ENCODE peak calls at places on chromosomes 2 and 18, in eight cellular contexts. Y, F, R, Z, U, N, Q and G are unnamed samples.

GRCh38 chr2:107712857-107713256 is 113.8 kb upstream of the RGPD4 start:
- DNase-seq in Y (no peak), F (no peak), R (no peak), Z (no peak), U (no peak), N (no peak), Q (no peak), G (peak; percentile 1)

GRCh38 chr2:45945182-45945779 is 293.8 kb downstream of the PRKCE start:
- DNase-seq in Y (no peak), F (no peak), R (no peak), Z (no peak), U (no peak), N (no peak), Q (no peak), G (no peak)

GRCh38 chr18:4106407-4107033 is 348.6 kb downstream of the DLGAP1 start:
- DNase-seq in Y (peak; percentile 24), F (peak; percentile 79), R (peak; percentile 3), Z (peak; percentile 19), U (no peak), N (no peak), Q (no peak), G (peak; percentile 49)

GRCh38 chr2:7594211-7594610 is 677.0 kb downstream of the RNF144A start:
- DNase-seq in Y (no peak), F (no peak), R (no peak), Z (no peak), U (no peak), N (no peak), Q (no peak), G (no peak)

GRCh38 chr18:58362027-58362575 is 266.8 kb downstream of the ALPK2 start:
- DNase-seq in Y (peak; percentile 44), F (no peak), R (peak; percentile 34), Z (no peak), U (no peak), N (no peak), Q (no peak), G (peak; percentile 82)

GRCh38 chr2:205734436-205734835 is 52.1 kb downstream of the NRP2 start:
- DNase-seq in Y (no peak), F (no peak), R (no peak), Z (no peak), U (no peak), N (no peak), Q (no peak), G (peak; percentile 84)

GRCh38 chr2:10513201-10513600 is 65.1 kb upstream of the ODC1 start:
- DNase-seq in Y (no peak), F (peak; percentile 25), R (no peak), Z (no peak), U (no peak), N (no peak), Q (no peak), G (no peak)

GRCh38 chr2:46297546-46298271 is 502 bp downstream of the EPAS1 start:
- DNase-seq in Y (no peak), F (peak; percentile 86), R (peak; percentile 78), Z (peak; percentile 36), U (peak; percentile 96), N (peak; percentile 95), Q (peak; percentile 38), G (no peak)

GRCh38 chr18:45627204-45627526 is 11.9 kb downstream of the SLC14A2 start:
- DNase-seq in Y (no peak), F (no peak), R (no peak), Z (no peak), U (no peak), N (no peak), Q (no peak), G (no peak)

GRCh38 chr18:8212893-8213805 is 396.1 kb upstream of the RAB12 start:
- DNase-seq in Y (peak; percentile 91), F (no peak), R (no peak), Z (no peak), U (no peak), N (no peak), Q (no peak), G (peak; percentile 90)

GRCh38 chr2:109648041-109648527 is 33.9 kb downstream of the SOWAHC start:
- DNase-seq in Y (no peak), F (peak; percentile 75), R (no peak), Z (no peak), U (no peak), N (no peak), Q (no peak), G (peak; percentile 29)

GRCh38 chr2:237901932-237902846 is 42.8 kb downstream of the RAMP1 start:
- DNase-seq in Y (no peak), F (peak; percentile 64), R (no peak), Z (no peak), U (peak; percentile 52), N (no peak), Q (peak; percentile 26), G (no peak)

GRCh38 chr2:205681836-205682238 is 464 bp upstream of the NRP2 start:
- DNase-seq in Y (no peak), F (no peak), R (no peak), Z (no peak), U (peak; percentile 71), N (peak; percentile 82), Q (no peak), G (no peak)

GRCh38 chr2:159249955-159250723 is 36.4 kb downstream of the WDSUB1 start:
- DNase-seq in Y (no peak), F (peak; percentile 87), R (no peak), Z (no peak), U (no peak), N (no peak), Q (no peak), G (peak; percentile 28)